ENCODE peak calls at places on chromosomes 11 and 22, in seven cellular contexts. C, U, P, Z, G, X and O are unnamed samples.

GRCh38 chr11:73429121-73429740 is 53.0 kb downstream of the RELT start:
- DNase-seq in C (no peak), U (peak), P (no peak), Z (no peak), G (no peak), X (no peak), O (no peak)

GRCh38 chr11:75449271-75449670 is 16.3 kb upstream of the KLHL35 start:
- DNase-seq in C (no peak), U (no peak), P (no peak), Z (no peak), G (no peak), X (no peak), O (no peak)

GRCh38 chr11:79040348-79040747 is 400.5 kb downstream of the TENM4 start:
- DNase-seq in C (no peak), U (peak), P (no peak), Z (no peak), G (no peak), X (no peak), O (no peak)

GRCh38 chr11:2671748-2672147 is 28.0 kb downstream of the KCNQ1OT1 start:
- DNase-seq in C (no peak), U (no peak), P (no peak), Z (peak), G (peak), X (no peak), O (no peak)

GRCh38 chr22:20459862-20460261 is 22.2 kb upstream of the SCARF2 start:
- DNase-seq in C (no peak), U (no peak), P (no peak), Z (no peak), G (no peak), X (no peak), O (no peak)

GRCh38 chr11:91904792-91905785 is 319.5 kb upstream of the FAT3 start:
- DNase-seq in C (no peak), U (no peak), P (no peak), Z (no peak), G (no peak), X (no peak), O (no peak)

GRCh38 chr11:77501748-77502147 is 27.9 kb upstream of the PAK1 start:
- DNase-seq in C (no peak), U (no peak), P (no peak), Z (no peak), G (no peak), X (no peak), O (no peak)

GRCh38 chr11:105466582-105467228 is 143.2 kb upstream of the GRIA4 start:
- DNase-seq in C (no peak), U (peak), P (no peak), Z (no peak), G (no peak), X (no peak), O (peak)

GRCh38 chr11:38718049-38718448 is 2120.0 kb upstream of the RAG2 start:
- DNase-seq in C (no peak), U (no peak), P (no peak), Z (no peak), G (no peak), X (no peak), O (no peak)

GRCh38 chr11:7967826-7968225 is 2.6 kb upstream of the NLRP10 start:
- DNase-seq in C (no peak), U (peak), P (no peak), Z (no peak), G (no peak), X (no peak), O (peak)

GRCh38 chr11:106160494-106160893 is 83.0 kb downstream of the AASDHPPT start:
- DNase-seq in C (no peak), U (no peak), P (no peak), Z (no peak), G (no peak), X (no peak), O (peak)

GRCh38 chr11:14350215-14350614 is 8.8 kb downstream of the RRAS2 start:
- DNase-seq in C (no peak), U (no peak), P (no peak), Z (no peak), G (no peak), X (no peak), O (no peak)

GRCh38 chr11:14347494-14347893 is 11.5 kb downstream of the RRAS2 start:
- DNase-seq in C (no peak), U (no peak), P (no peak), Z (no peak), G (no peak), X (no peak), O (no peak)

GRCh38 chr11:14346303-14346702 is 12.7 kb downstream of the RRAS2 start:
- DNase-seq in C (no peak), U (no peak), P (no peak), Z (no peak), G (no peak), X (no peak), O (no peak)

GRCh38 chr11:14347991-14348390 is 11.0 kb downstream of the RRAS2 start:
- DNase-seq in C (no peak), U (no peak), P (no peak), Z (no peak), G (no peak), X (no peak), O (no peak)

DNA sequence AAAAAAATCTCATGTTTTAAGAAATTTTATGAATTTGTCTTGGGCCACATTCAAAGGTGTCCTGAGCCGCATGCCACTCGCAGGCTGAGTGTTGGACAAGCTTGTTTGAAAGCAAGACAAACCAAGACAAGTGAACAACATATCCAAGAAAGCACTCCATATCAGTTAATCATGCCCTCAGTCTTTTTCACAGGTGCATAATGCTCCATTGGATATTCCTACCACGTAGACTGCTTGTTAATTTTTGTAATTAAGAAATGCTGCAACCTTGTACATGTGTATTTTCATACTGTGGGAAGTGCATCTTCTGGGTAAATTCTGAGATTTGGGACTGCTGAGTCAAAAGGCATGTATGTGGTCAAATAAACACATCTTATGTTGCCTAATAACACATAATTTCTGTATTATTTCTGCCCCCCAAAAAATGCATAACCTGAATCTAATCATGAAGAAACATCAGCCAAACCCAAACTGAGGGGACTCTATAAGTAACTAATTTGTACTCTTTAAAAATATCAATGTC is 8.2 kb downstream of the RRAS2 start:
- DNase-seq in C (no peak), U (no peak), P (no peak), Z (no peak), G (no peak), X (no peak), O (no peak)
- TF ChIP-seq CTCF in C (no peak), U (no peak), P (no peak), Z (no peak), G (no peak), X (no peak), O (no peak)

GRCh38 chr22:23539135-23539838 is 40.8 kb downstream of the IGLL1 start:
- DNase-seq in C (peak), U (peak), P (peak), Z (peak), G (peak), X (peak), O (peak)
- H3K4me3 ChIP-seq in C (no peak), U (no peak), P (no peak), Z (no peak), G (no peak), X (peak), O (no peak)

DNA sequence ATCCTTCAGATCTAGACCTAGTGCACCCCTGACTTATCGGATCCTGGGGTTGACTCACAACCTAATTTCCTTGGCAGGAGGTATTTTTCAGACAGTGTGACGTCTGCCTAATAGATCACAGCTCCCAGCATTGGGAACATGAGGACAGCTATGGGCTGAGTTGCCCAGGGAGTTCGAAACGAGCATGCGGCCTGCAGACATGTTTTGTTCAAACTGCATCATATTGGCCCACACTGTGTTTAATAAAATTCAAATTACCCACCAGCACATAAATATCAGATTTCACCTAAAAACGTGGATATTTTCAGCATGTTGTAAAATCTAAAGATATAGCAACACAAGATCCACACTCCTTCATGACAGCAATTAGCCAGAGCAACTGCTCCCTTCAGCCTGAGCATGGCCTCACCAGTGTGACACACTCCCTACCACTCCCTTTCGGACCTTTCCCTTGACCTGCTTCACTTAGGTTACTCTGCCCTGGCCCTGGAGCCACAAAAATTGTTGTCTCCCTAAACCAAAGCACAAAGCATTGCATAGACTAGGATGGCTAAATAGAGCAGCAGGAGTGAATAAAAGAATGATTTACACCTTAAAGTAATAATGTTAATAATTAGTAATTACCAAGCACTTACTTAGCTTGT is 53.6 kb upstream of the USP47 start:
- DNase-seq in C (no peak), U (no peak), P (no peak), Z (no peak), G (no peak), X (no peak), O (no peak)
- TF ChIP-seq CTCF in C (no peak), U (no peak), P (no peak), Z (no peak), G (peak), X (peak), O (no peak)

DNA sequence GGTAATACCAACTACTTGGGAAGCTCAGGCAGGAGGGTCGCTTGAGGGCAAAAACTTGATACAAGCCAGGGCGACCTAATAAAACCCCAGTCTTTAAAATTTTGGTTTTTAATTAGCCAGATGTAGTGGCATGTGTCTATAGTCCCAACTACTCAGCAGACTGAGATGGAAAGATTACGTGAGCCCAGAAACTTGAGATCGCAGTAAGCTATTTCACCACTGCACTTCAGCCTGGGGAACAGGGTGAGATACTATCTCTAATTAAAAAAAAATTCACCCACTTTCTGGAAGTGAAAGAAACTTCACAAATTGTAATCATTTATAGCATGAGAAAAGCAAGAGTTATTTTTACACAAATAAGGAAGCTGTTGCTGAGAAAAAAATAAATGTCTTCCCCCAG is 838 bp upstream of the GLYATL2 start:
- DNase-seq in C (peak), U (no peak), P (no peak), Z (no peak), G (no peak), X (no peak), O (no peak)
- H3K4me3 ChIP-seq in C (no peak), U (no peak), P (no peak), Z (no peak), G (no peak), X (no peak), O (no peak)

GRCh38 chr11:71252782-71253730 is 679 bp upstream of the SHANK2 start:
- DNase-seq in C (no peak), U (peak), P (peak), Z (peak), G (no peak), X (no peak), O (peak)
- TF ChIP-seq CTCF in C (no peak), U (no peak), P (no peak), Z (no peak), G (no peak), X (no peak), O (no peak)

GRCh38 chr22:27308513-27308912 is 493.0 kb downstream of the MN1 start:
- DNase-seq in C (no peak), U (no peak), P (no peak), Z (no peak), G (no peak), X (no peak), O (no peak)

GRCh38 chr22:27309713-27310112 is 491.8 kb downstream of the MN1 start:
- DNase-seq in C (no peak), U (no peak), P (no peak), Z (no peak), G (no peak), X (no peak), O (no peak)

GRCh38 chr22:27312567-27313507 is 488.7 kb downstream of the MN1 start:
- DNase-seq in C (no peak), U (no peak), P (no peak), Z (no peak), G (no peak), X (no peak), O (no peak)

GRCh38 chr22:27311666-27312566 is 489.6 kb downstream of the MN1 start:
- DNase-seq in C (no peak), U (no peak), P (no peak), Z (no peak), G (no peak), X (no peak), O (no peak)

DNA sequence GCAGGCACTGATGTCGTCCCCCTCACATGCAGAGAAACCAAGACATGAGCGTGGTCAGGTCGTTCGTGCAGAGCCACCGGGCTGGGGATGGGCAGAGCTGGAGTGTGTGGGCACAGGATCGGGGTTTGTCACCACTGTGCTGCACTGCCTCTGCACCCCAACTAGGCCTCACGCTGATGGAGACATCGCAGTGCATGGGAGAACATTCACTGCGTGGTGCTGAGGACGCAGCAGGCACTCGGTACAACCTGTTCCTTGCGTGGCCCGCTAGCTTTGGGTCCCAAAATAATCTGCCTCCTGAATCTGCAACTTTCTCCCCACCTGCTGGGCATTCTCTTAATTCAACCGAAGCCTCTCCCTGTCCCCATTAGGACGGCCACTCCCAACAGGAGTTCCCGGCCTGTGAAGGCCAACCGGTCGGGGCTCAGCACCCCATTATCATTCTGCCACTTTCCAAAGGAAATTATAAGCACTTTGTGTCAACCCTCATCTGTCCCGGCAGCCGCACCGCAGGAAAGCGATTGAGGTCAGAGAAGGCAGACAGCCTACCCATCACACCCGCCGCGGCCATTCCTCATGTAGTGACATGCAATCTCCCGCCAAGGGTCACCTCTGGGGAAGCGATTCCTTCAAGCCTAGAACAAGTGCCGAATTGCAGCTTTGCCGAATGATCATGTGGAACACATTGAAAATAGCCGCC is 490.4 kb downstream of the MN1 start:
- DNase-seq in C (no peak), U (no peak), P (no peak), Z (no peak), G (no peak), X (no peak), O (no peak)
- H3K4me3 ChIP-seq in C (no peak), U (no peak), P (no peak), Z (no peak), G (no peak), X (no peak), O (no peak)

GRCh38 chr11:126115820-126116319 is 53.2 kb upstream of the CDON start:
- DNase-seq in C (peak), U (peak), P (peak), Z (peak), G (peak), X (peak), O (peak)
- TF ChIP-seq CTCF in C (no peak), U (peak), P (no peak), Z (no peak), G (peak), X (peak), O (peak)

GRCh38 chr11:81496566-81496965 is 1237.1 kb downstream of the FAM181B start:
- DNase-seq in C (no peak), U (no peak), P (no peak), Z (no peak), G (no peak), X (no peak), O (no peak)
- H3K4me3 ChIP-seq in C (no peak), U (no peak), P (no peak), Z (no peak), G (no peak), X (no peak), O (no peak)